ENCODE peak calls at places on chromosome 20, in seven cellular contexts. F, R, Y, B, J, K and C are unnamed samples.

GRCh38 chr20:20731945-20732296 is 19.5 kb upstream of the RALGAPA2 start:
- DNase-seq in R (no peak), B (no peak), Y (no peak), K (no peak), J (no peak), F (no peak), C (no peak)

GRCh38 chr20:17643531-17644188 is 38.4 kb downstream of the RRBP1 start:
- DNase-seq in K (no peak), F (no peak), J (no peak), B (peak; percentile 24), Y (no peak), R (no peak), C (no peak)

GRCh38 chr20:22507240-22507961 is 77.0 kb downstream of the FOXA2 start:
- DNase-seq in K (no peak), J (no peak), B (no peak), Y (no peak), F (no peak), R (no peak), C (no peak)

GRCh38 chr20:60254901-60255411 is 296.7 kb downstream of the CDH26 start:
- DNase-seq in R (peak; percentile 23), K (no peak), B (no peak), F (peak; percentile 12), Y (no peak), J (peak; percentile 85), C (no peak)

GRCh38 chr20:41029150-41029872 is 689 bp downstream of the TOP1 start:
- DNase-seq in K (peak; percentile 47), R (peak; percentile 53), B (peak; percentile 73), F (no peak), J (no peak), Y (peak; percentile 65), C (peak; percentile 34)

GRCh38 chr20:51365670-51366069 is 176.8 kb downstream of the NFATC2 start:
- DNase-seq in F (no peak), B (no peak), K (peak; percentile 40), R (no peak), Y (peak; percentile 39), J (peak; percentile 86), C (peak; percentile 24)

GRCh38 chr20:59812286-59813125 is 120.9 kb downstream of the SYCP2 start:
- DNase-seq in K (no peak), Y (peak; percentile 33), F (peak; percentile 1), J (no peak), B (no peak), R (no peak), C (no peak)

GRCh38 chr20:642398-643174 is 10.4 kb downstream of the SRXN1 start:
- DNase-seq in F (no peak), K (no peak), R (peak; percentile 67), Y (no peak), B (peak; percentile 77), J (no peak), C (no peak)

GRCh38 chr20:26207237-26207966 is 510.7 kb upstream of the ZNF337 start:
- DNase-seq in R (no peak), F (no peak), J (no peak), K (no peak), B (no peak), Y (no peak), C (no peak)

DNA sequence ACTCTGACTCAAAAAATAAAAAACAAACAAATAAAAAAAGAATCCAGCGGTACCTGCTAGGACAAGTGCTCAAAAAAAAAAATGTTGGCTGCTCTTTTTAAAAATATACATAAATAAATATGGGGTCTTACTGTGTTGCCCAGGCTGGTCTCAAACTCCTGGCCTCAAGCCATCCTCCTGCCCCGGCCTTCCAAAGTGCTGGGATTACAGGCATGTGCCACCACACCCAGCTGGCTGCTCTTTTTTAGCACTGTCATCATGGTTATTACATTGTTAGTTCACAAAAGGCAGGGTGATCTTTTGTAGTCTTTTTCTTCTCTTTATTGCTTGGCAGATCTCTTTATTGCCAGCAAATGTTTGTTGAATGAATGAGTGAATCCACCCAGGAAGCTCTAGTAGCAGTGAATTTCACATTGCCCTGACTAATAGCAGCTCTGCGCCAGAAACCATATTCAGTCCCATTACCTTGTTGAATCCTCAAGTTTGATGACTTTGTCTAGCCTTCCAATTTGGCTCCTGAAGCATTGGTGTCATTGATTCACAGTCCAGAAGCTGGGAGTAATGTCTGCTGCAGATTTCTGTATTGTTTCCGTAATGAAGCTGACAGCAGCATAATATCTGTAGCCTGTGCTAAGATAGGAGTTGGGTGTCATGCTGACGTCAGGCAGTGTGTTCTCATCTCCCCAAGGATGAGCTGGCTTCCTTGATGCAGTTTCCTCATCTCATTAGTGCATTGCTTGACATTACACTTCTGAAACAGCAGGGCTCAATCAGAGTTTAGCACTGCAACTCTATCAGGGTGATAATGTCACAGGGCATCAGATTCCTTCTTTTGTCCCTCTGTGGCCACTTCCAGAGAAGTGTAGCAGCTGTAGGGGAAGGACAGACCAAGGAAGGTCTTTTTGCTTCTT is 84.9 kb upstream of the TGM3 start:
- DNase-seq in F (peak; percentile 25), J (peak; percentile 30), Y (no peak), B (no peak), K (no peak), R (peak; percentile 33), C (peak; percentile 76)
- H3K4me1 ChIP-seq in F (peaks cover 15% of the 10 kb centered on the region), J (peaks cover 3% of the 10 kb centered on the region), Y (peaks cover 14% of the 10 kb centered on the region), B (peaks cover 7% of the 10 kb centered on the region), K (no peaks in the 10 kb centered on the region), R (no peaks in the 10 kb centered on the region), C (no peaks in the 10 kb centered on the region)

GRCh38 chr20:8399963-8400362 is 267.9 kb downstream of the PLCB1 start:
- DNase-seq in B (no peak), R (no peak), J (no peak), K (no peak), Y (no peak), F (no peak), C (no peak)
- H3K27ac ChIP-seq in B (no peak overlapping the region), R (no peak overlapping the region), J (no peak overlapping the region), K (no peak overlapping the region), Y (no peak overlapping the region), F (no peak overlapping the region), C (no peak overlapping the region)

GRCh38 chr20:32004963-32005362 is 5.3 kb upstream of the CCM2L start:
- DNase-seq in J (peak; percentile 46), Y (no peak), F (no peak), K (no peak), B (no peak), R (no peak), C (peak; percentile 39)
- H3K4me1 ChIP-seq in J (no peaks in the 10 kb centered on the region), Y (no peaks in the 10 kb centered on the region), F (peaks cover 10% of the 10 kb centered on the region), K (no peaks in the 10 kb centered on the region), B (peaks cover 34% of the 10 kb centered on the region), R (peaks cover 14% of the 10 kb centered on the region), C (peaks cover 9% of the 10 kb centered on the region)

GRCh38 chr20:13701486-13701885 is 62.8 kb upstream of the TASP1 start:
- DNase-seq in B (no peak), F (no peak), J (no peak), K (no peak), R (no peak), Y (no peak), C (no peak)

GRCh38 chr20:13700761-13701160 is 62.0 kb upstream of the TASP1 start:
- DNase-seq in J (no peak), B (no peak), F (no peak), Y (no peak), K (no peak), R (no peak), C (no peak)

GRCh38 chr20:13708234-13708633 is 69.5 kb upstream of the TASP1 start:
- DNase-seq in R (no peak), Y (no peak), K (no peak), F (no peak), B (no peak), J (no peak), C (no peak)

DNA sequence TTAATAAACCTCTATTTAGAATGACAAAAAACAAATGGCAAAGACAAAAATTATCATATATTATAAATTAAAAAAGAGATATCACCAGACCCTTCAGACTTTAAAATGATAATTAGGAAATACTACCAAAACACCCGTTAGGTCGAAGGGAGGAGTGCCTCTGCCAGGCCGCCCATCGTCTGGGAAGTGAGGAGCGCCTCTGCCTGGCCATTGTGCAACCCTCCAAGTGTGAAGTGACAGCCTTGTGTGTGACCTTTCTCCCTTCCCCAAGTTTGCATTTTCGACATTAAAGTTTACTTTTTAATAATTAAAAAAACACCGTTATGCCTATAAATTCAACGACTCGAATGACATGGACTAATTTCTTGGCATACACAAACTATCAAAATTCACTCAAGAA is 64.5 kb upstream of the TASP1 start:
- DNase-seq in Y (no peak), K (no peak), R (no peak), F (no peak), B (no peak), J (no peak), C (peak; percentile 27)
- H3K27ac ChIP-seq in Y (no peak overlapping the region), K (no peak overlapping the region), R (no peak overlapping the region), F (no peak overlapping the region), B (no peak overlapping the region), J (no peak overlapping the region), C (no peak overlapping the region)

GRCh38 chr20:36467076-36467999 is 74.0 kb upstream of the MYL9 start:
- DNase-seq in Y (peak; percentile 85), R (no peak), F (no peak), J (peak; percentile 42), B (peak; percentile 82), K (no peak), C (no peak)

GRCh38 chr20:36470482-36471062 is 70.7 kb upstream of the MYL9 start:
- DNase-seq in Y (no peak), B (no peak), R (no peak), K (no peak), F (no peak), J (no peak), C (no peak)

GRCh38 chr20:36469973-36470372 is 71.3 kb upstream of the MYL9 start:
- DNase-seq in J (no peak), R (no peak), Y (no peak), F (no peak), K (no peak), B (no peak), C (no peak)

GRCh38 chr20:36466089-36466488 is 75.2 kb upstream of the MYL9 start:
- DNase-seq in Y (no peak), R (no peak), F (no peak), K (no peak), B (no peak), J (no peak), C (no peak)

DNA sequence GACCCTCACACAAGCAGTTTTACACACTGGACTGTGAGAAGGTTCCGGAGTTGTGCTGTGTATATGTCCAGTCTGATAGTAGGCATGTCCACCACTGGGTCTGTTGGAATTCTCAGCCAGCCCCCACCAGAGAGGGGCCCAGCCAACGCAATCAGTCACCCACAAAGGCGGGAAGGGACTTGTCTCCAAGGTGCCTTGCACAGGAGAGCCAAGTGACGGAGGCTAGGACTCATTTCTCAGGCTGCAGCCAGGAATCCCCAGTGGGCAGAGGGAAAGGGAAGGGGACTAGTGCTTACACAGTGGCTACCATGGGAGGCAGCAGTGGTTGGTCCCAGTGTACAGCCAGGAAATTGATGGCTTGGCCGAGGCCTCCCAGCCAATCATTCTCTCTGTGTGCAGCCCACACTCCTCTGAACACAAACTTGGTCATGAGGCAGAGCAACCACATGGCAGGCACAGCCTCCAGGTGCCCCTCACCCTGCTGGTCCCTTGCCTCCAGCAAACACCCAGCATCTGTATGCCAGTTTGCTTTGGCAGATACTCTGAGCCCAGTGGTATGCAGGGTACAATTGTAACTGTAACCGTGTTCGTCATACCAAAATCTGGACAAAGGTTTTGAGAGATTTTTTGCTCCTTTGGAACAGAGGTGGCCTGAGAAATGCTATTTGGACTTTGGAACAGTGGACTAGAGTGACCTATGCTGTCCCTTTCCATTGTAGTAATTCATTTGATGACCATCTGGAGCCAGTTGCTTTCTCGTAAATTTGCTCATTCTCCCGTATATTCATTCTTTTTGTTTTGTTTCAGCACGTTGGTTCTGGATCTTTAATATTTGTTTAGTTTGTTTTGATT is 72.9 kb upstream of the MYL9 start:
- DNase-seq in B (no peak), R (no peak), K (no peak), F (no peak), Y (no peak), J (no peak), C (no peak)
- H3K4me1 ChIP-seq in B (peaks cover 96% of the 10 kb centered on the region), R (peaks cover 33% of the 10 kb centered on the region), K (peaks cover 100% of the 10 kb centered on the region), F (peaks cover 100% of the 10 kb centered on the region), Y (peaks cover 92% of the 10 kb centered on the region), J (peaks cover 61% of the 10 kb centered on the region), C (peaks cover 21% of the 10 kb centered on the region)